ENCODE peak calls at places on chromosomes 5 and 9, in seven cellular contexts. One of them, this sample, is unnamed.
A peak's percentile ranks its signal among the peaks of the same experiment; 100 is the strongest.

GRCh38 chr9:135494791-135495559 is 5.5 kb upstream of the MRPS2 start:
- DNase-seq in fibroblast of pulmonary artery: no peak
- DNase-seq in activated CD8-positive, alpha-beta T cell treated with anti-CD3 and anti-CD28 coated beads for 36 hours: no peak
- DNase-seq in endodermal cell: no peak
- DNase-seq in Calu3: no peak
- DNase-seq in lower leg skin: no peak
- DNase-seq in OCI-LY7: no peak
- DNase-seq in this sample: no peak

GRCh38 chr5:16819522-16820167 is 116.4 kb downstream of the MYO10 start:
- DNase-seq in OCI-LY7: no peak
- DNase-seq in Calu3: no peak
- DNase-seq in lower leg skin: no peak
- DNase-seq in activated CD8-positive, alpha-beta T cell treated with anti-CD3 and anti-CD28 coated beads for 36 hours: no peak
- DNase-seq in endodermal cell: no peak
- DNase-seq in fibroblast of pulmonary artery: peak; percentile 66
- DNase-seq in this sample: peak; percentile 92

GRCh38 chr9:116087751-116088194 is 65.8 kb upstream of the PAPPA start:
- DNase-seq in Calu3: no peak
- DNase-seq in lower leg skin: no peak
- DNase-seq in endodermal cell: no peak
- DNase-seq in fibroblast of pulmonary artery: peak; percentile 72
- DNase-seq in OCI-LY7: no peak
- DNase-seq in activated CD8-positive, alpha-beta T cell treated with anti-CD3 and anti-CD28 coated beads for 36 hours: no peak
- DNase-seq in this sample: no peak

GRCh38 chr5:61275841-61276240 is 56.2 kb upstream of the ZSWIM6 start:
- DNase-seq in endodermal cell: no peak
- DNase-seq in fibroblast of pulmonary artery: peak; percentile 71
- DNase-seq in lower leg skin: no peak
- DNase-seq in OCI-LY7: no peak
- DNase-seq in Calu3: no peak
- DNase-seq in activated CD8-positive, alpha-beta T cell treated with anti-CD3 and anti-CD28 coated beads for 36 hours: peak; percentile 15
- DNase-seq in this sample: peak; percentile 59

GRCh38 chr5:80790698-80791097 is 135.9 kb upstream of the DHFR start:
- DNase-seq in Calu3: no peak
- DNase-seq in OCI-LY7: no peak
- DNase-seq in endodermal cell: no peak
- DNase-seq in activated CD8-positive, alpha-beta T cell treated with anti-CD3 and anti-CD28 coated beads for 36 hours: no peak
- DNase-seq in fibroblast of pulmonary artery: no peak
- DNase-seq in lower leg skin: no peak
- DNase-seq in this sample: no peak

GRCh38 chr5:75668988-75669760 is 48.1 kb downstream of the POC5 start:
- DNase-seq in OCI-LY7: peak; percentile 8
- DNase-seq in endodermal cell: no peak
- DNase-seq in fibroblast of pulmonary artery: peak; percentile 25
- DNase-seq in lower leg skin: no peak
- DNase-seq in activated CD8-positive, alpha-beta T cell treated with anti-CD3 and anti-CD28 coated beads for 36 hours: peak; percentile 86
- DNase-seq in Calu3: peak; percentile 70
- DNase-seq in this sample: no peak

GRCh38 chr5:14745753-14746152 is 81.2 kb downstream of the OTULIN start:
- DNase-seq in endodermal cell: no peak
- DNase-seq in Calu3: no peak
- DNase-seq in lower leg skin: no peak
- DNase-seq in OCI-LY7: peak; percentile 45
- DNase-seq in fibroblast of pulmonary artery: no peak
- DNase-seq in activated CD8-positive, alpha-beta T cell treated with anti-CD3 and anti-CD28 coated beads for 36 hours: peak; percentile 53
- DNase-seq in this sample: no peak

GRCh38 chr9:121912812-121913627 is 180.1 kb downstream of the TTLL11 start:
- DNase-seq in Calu3: no peak
- DNase-seq in activated CD8-positive, alpha-beta T cell treated with anti-CD3 and anti-CD28 coated beads for 36 hours: no peak
- DNase-seq in endodermal cell: no peak
- DNase-seq in OCI-LY7: no peak
- DNase-seq in lower leg skin: no peak
- DNase-seq in fibroblast of pulmonary artery: no peak
- DNase-seq in this sample: no peak

GRCh38 chr9:98127226-98127625 is 8.2 kb upstream of the TRIM14 start:
- DNase-seq in lower leg skin: no peak
- DNase-seq in activated CD8-positive, alpha-beta T cell treated with anti-CD3 and anti-CD28 coated beads for 36 hours: no peak
- DNase-seq in OCI-LY7: no peak
- DNase-seq in endodermal cell: no peak
- DNase-seq in Calu3: no peak
- DNase-seq in fibroblast of pulmonary artery: no peak
- DNase-seq in this sample: no peak

GRCh38 chr5:151745071-151745705 is 13.2 kb downstream of the ATOX1 start:
- DNase-seq in activated CD8-positive, alpha-beta T cell treated with anti-CD3 and anti-CD28 coated beads for 36 hours: peak; percentile 67
- DNase-seq in OCI-LY7: no peak
- DNase-seq in lower leg skin: peak; percentile 93
- DNase-seq in Calu3: peak; percentile 92
- DNase-seq in fibroblast of pulmonary artery: peak; percentile 84
- DNase-seq in endodermal cell: no peak
- DNase-seq in this sample: peak; percentile 93

GRCh38 chr5:151742870-151743294 is 15.5 kb downstream of the ATOX1 start:
- DNase-seq in fibroblast of pulmonary artery: peak; percentile 78
- DNase-seq in activated CD8-positive, alpha-beta T cell treated with anti-CD3 and anti-CD28 coated beads for 36 hours: no peak
- DNase-seq in lower leg skin: no peak
- DNase-seq in endodermal cell: peak; percentile 86
- DNase-seq in OCI-LY7: no peak
- DNase-seq in Calu3: peak; percentile 35
- DNase-seq in this sample: peak; percentile 71

GRCh38 chr5:151740958-151741373 is 17.5 kb downstream of the ATOX1 start:
- DNase-seq in OCI-LY7: no peak
- DNase-seq in lower leg skin: no peak
- DNase-seq in endodermal cell: no peak
- DNase-seq in Calu3: no peak
- DNase-seq in activated CD8-positive, alpha-beta T cell treated with anti-CD3 and anti-CD28 coated beads for 36 hours: no peak
- DNase-seq in fibroblast of pulmonary artery: peak; percentile 62
- DNase-seq in this sample: peak; percentile 78

GRCh38 chr5:151741678-151742423 is 16.6 kb downstream of the ATOX1 start:
- DNase-seq in activated CD8-positive, alpha-beta T cell treated with anti-CD3 and anti-CD28 coated beads for 36 hours: no peak
- DNase-seq in OCI-LY7: no peak
- DNase-seq in endodermal cell: no peak
- DNase-seq in Calu3: peak; percentile 50
- DNase-seq in lower leg skin: no peak
- DNase-seq in fibroblast of pulmonary artery: peak; percentile 62
- DNase-seq in this sample: peak; percentile 77

DNA sequence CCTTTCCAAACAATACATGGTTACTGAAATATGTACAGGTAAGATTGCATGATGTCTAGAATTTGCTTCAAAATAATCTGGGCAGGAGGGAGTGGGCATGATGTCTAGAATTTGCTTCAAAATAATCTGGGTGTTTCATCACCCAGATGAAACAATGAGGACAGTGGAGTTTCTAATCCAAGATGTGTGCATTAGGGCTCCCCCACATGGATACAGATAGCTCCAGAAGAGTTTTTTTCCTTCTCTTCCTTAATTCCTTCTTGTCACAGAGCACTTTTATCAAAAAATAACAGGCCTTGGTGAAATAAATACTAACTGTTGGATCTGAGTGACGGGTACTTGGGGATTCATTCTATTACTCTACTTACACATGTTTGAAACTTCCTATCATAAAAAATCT is 14.9 kb downstream of the ATOX1 start:
- DNase-seq in fibroblast of pulmonary artery: no peak
- DNase-seq in Calu3: no peak
- DNase-seq in OCI-LY7: no peak
- DNase-seq in endodermal cell: no peak
- DNase-seq in lower leg skin: no peak
- DNase-seq in activated CD8-positive, alpha-beta T cell treated with anti-CD3 and anti-CD28 coated beads for 36 hours: no peak
- DNase-seq in this sample: no peak
- TF ChIP-seq CTCF in fibroblast of pulmonary artery: peak; percentile 18
- TF ChIP-seq CTCF in Calu3: no peak
- TF ChIP-seq CTCF in OCI-LY7: no peak
- TF ChIP-seq CTCF in endodermal cell: no peak
- TF ChIP-seq CTCF in lower leg skin: no peak
- TF ChIP-seq CTCF in activated CD8-positive, alpha-beta T cell treated with anti-CD3 and anti-CD28 coated beads for 36 hours: no peak
- TF ChIP-seq CTCF in this sample: no peak

GRCh38 chr5:38753776-38754175 is 92.0 kb upstream of the OSMR start:
- DNase-seq in Calu3: no peak
- DNase-seq in lower leg skin: no peak
- DNase-seq in endodermal cell: no peak
- DNase-seq in OCI-LY7: no peak
- DNase-seq in fibroblast of pulmonary artery: no peak
- DNase-seq in activated CD8-positive, alpha-beta T cell treated with anti-CD3 and anti-CD28 coated beads for 36 hours: no peak
- DNase-seq in this sample: no peak

GRCh38 chr5:38756068-38756467 is 89.7 kb upstream of the OSMR start:
- DNase-seq in lower leg skin: no peak
- DNase-seq in OCI-LY7: no peak
- DNase-seq in fibroblast of pulmonary artery: no peak
- DNase-seq in endodermal cell: no peak
- DNase-seq in Calu3: no peak
- DNase-seq in activated CD8-positive, alpha-beta T cell treated with anti-CD3 and anti-CD28 coated beads for 36 hours: no peak
- DNase-seq in this sample: no peak

GRCh38 chr5:38752622-38753021 is 93.2 kb upstream of the OSMR start:
- DNase-seq in fibroblast of pulmonary artery: no peak
- DNase-seq in activated CD8-positive, alpha-beta T cell treated with anti-CD3 and anti-CD28 coated beads for 36 hours: no peak
- DNase-seq in OCI-LY7: no peak
- DNase-seq in Calu3: no peak
- DNase-seq in endodermal cell: no peak
- DNase-seq in lower leg skin: no peak
- DNase-seq in this sample: no peak

GRCh38 chr5:38757451-38758245 is 88.2 kb upstream of the OSMR start:
- DNase-seq in fibroblast of pulmonary artery: peak; percentile 30
- DNase-seq in endodermal cell: no peak
- DNase-seq in OCI-LY7: no peak
- DNase-seq in activated CD8-positive, alpha-beta T cell treated with anti-CD3 and anti-CD28 coated beads for 36 hours: no peak
- DNase-seq in lower leg skin: no peak
- DNase-seq in Calu3: no peak
- DNase-seq in this sample: no peak

DNA sequence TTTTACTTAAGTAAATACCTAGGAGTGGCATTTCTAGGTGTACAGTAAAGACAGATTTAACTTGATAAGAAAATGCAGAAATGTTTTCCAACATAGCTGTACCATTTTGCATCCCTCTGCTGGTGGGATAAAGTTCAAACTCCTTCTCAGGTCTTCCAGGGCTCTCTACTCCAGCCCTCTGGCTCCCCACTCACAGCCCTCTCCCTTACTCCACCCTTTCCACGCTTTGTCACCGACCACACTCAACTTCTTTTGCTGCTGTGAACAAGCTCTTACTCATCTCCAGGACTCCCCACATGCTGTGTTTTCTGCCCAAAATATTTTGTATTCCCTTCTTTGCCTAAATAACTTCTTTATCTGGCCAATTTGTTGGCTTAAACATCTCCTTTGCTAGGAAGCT is 90.6 kb upstream of the OSMR start:
- DNase-seq in activated CD8-positive, alpha-beta T cell treated with anti-CD3 and anti-CD28 coated beads for 36 hours: no peak
- DNase-seq in lower leg skin: no peak
- DNase-seq in endodermal cell: no peak
- DNase-seq in fibroblast of pulmonary artery: peak; percentile 23
- DNase-seq in Calu3: no peak
- DNase-seq in OCI-LY7: no peak
- DNase-seq in this sample: peak; percentile 21
- TF ChIP-seq CTCF in activated CD8-positive, alpha-beta T cell treated with anti-CD3 and anti-CD28 coated beads for 36 hours: no peak
- TF ChIP-seq CTCF in lower leg skin: no peak
- TF ChIP-seq CTCF in endodermal cell: peak; percentile 47
- TF ChIP-seq CTCF in fibroblast of pulmonary artery: no peak
- TF ChIP-seq CTCF in Calu3: no peak
- TF ChIP-seq CTCF in OCI-LY7: no peak
- TF ChIP-seq CTCF in this sample: peak; percentile 32

GRCh38 chr5:9156282-9156681 is 389.6 kb downstream of the SEMA5A start:
- DNase-seq in OCI-LY7: peak; percentile 7
- DNase-seq in lower leg skin: peak; percentile 87
- DNase-seq in activated CD8-positive, alpha-beta T cell treated with anti-CD3 and anti-CD28 coated beads for 36 hours: peak; percentile 17
- DNase-seq in Calu3: peak; percentile 30
- DNase-seq in fibroblast of pulmonary artery: peak; percentile 63
- DNase-seq in endodermal cell: peak; percentile 88
- DNase-seq in this sample: peak; percentile 70
- TF ChIP-seq CTCF in OCI-LY7: peak; percentile 37
- TF ChIP-seq CTCF in lower leg skin: no peak
- TF ChIP-seq CTCF in activated CD8-positive, alpha-beta T cell treated with anti-CD3 and anti-CD28 coated beads for 36 hours: no peak
- TF ChIP-seq CTCF in Calu3: no peak
- TF ChIP-seq CTCF in fibroblast of pulmonary artery: peak; percentile 48
- TF ChIP-seq CTCF in endodermal cell: peak; percentile 82
- TF ChIP-seq CTCF in this sample: peak; percentile 79

DNA sequence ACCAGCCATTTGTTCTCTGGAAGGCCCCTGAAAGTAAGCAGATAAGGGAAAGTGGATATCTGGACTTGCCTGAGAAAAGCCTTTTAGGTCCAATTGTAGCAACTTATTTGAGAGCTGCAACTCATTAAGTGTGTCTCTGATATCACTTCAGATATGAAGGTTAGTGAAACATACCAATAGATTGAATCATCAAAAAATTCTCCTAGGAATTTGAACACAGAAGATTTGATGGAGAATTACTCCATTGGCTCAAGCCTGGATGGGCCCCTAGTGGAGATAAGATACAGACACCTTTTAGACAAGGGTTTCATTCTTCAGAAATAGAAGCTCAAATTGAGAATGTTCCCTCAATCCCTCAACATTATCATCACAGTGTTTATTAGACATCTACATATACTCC is 356.7 kb downstream of the NDUFS4 start:
- DNase-seq in OCI-LY7: no peak
- DNase-seq in activated CD8-positive, alpha-beta T cell treated with anti-CD3 and anti-CD28 coated beads for 36 hours: no peak
- DNase-seq in lower leg skin: no peak
- DNase-seq in Calu3: no peak
- DNase-seq in endodermal cell: no peak
- DNase-seq in fibroblast of pulmonary artery: peak; percentile 37
- DNase-seq in this sample: peak; percentile 53
- TF ChIP-seq CTCF in OCI-LY7: no peak
- TF ChIP-seq CTCF in activated CD8-positive, alpha-beta T cell treated with anti-CD3 and anti-CD28 coated beads for 36 hours: no peak
- TF ChIP-seq CTCF in lower leg skin: no peak
- TF ChIP-seq CTCF in Calu3: no peak
- TF ChIP-seq CTCF in endodermal cell: peak; percentile 63
- TF ChIP-seq CTCF in fibroblast of pulmonary artery: peak; percentile 23
- TF ChIP-seq CTCF in this sample: peak; percentile 72

DNA sequence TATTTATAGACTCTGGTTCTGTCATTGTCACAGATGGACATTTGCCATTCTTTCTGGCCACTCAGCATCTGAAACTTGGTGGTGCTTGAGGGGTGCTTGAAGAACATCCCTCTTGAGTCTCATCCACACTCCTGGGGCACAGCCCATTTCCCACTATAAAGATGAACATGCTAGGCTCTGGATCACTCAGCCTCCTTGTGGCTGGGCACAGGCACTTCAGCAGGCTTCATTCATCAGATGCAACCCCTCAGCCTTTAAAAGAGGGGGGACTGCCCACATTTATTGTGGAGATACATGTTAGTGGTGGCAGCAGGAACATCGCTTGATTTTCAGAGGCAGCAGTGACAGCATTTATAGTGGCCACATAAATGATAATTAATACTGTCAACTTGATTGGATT is 124.7 kb upstream of the NIPBL start:
- DNase-seq in endodermal cell: peak; percentile 65
- DNase-seq in lower leg skin: no peak
- DNase-seq in fibroblast of pulmonary artery: no peak
- DNase-seq in activated CD8-positive, alpha-beta T cell treated with anti-CD3 and anti-CD28 coated beads for 36 hours: no peak
- DNase-seq in Calu3: no peak
- DNase-seq in OCI-LY7: no peak
- DNase-seq in this sample: no peak
- TF ChIP-seq CTCF in endodermal cell: peak; percentile 72
- TF ChIP-seq CTCF in lower leg skin: no peak
- TF ChIP-seq CTCF in fibroblast of pulmonary artery: peak; percentile 17
- TF ChIP-seq CTCF in activated CD8-positive, alpha-beta T cell treated with anti-CD3 and anti-CD28 coated beads for 36 hours: no peak
- TF ChIP-seq CTCF in Calu3: peak; percentile 18
- TF ChIP-seq CTCF in OCI-LY7: no peak
- TF ChIP-seq CTCF in this sample: peak; percentile 28

GRCh38 chr9:129007035-129007765 is 20.9 kb downstream of the SH3GLB2 start:
- DNase-seq in endodermal cell: no peak
- DNase-seq in activated CD8-positive, alpha-beta T cell treated with anti-CD3 and anti-CD28 coated beads for 36 hours: no peak
- DNase-seq in Calu3: no peak
- DNase-seq in fibroblast of pulmonary artery: no peak
- DNase-seq in lower leg skin: no peak
- DNase-seq in OCI-LY7: no peak
- DNase-seq in this sample: no peak
- TF ChIP-seq CTCF in endodermal cell: peak; percentile 23
- TF ChIP-seq CTCF in activated CD8-positive, alpha-beta T cell treated with anti-CD3 and anti-CD28 coated beads for 36 hours: peak; percentile 28
- TF ChIP-seq CTCF in Calu3: no peak
- TF ChIP-seq CTCF in fibroblast of pulmonary artery: no peak
- TF ChIP-seq CTCF in lower leg skin: no peak
- TF ChIP-seq CTCF in OCI-LY7: peak; percentile 67
- TF ChIP-seq CTCF in this sample: peak; percentile 50

GRCh38 chr9:114372971-114373591 is 14.7 kb downstream of the AKNA start:
- DNase-seq in Calu3: no peak
- DNase-seq in lower leg skin: peak; percentile 91
- DNase-seq in activated CD8-positive, alpha-beta T cell treated with anti-CD3 and anti-CD28 coated beads for 36 hours: peak; percentile 96
- DNase-seq in fibroblast of pulmonary artery: no peak
- DNase-seq in OCI-LY7: peak; percentile 99
- DNase-seq in endodermal cell: no peak
- DNase-seq in this sample: no peak
- TF ChIP-seq CTCF in Calu3: no peak
- TF ChIP-seq CTCF in lower leg skin: no peak
- TF ChIP-seq CTCF in activated CD8-positive, alpha-beta T cell treated with anti-CD3 and anti-CD28 coated beads for 36 hours: no peak
- TF ChIP-seq CTCF in fibroblast of pulmonary artery: no peak
- TF ChIP-seq CTCF in OCI-LY7: no peak
- TF ChIP-seq CTCF in endodermal cell: no peak
- TF ChIP-seq CTCF in this sample: no peak

This sample was measured in HFFc6.